ENCODE peak calls at places on chromosomes 12 and 14, in ten cellular contexts. R, K, I, Q, B, W, C, E, P and Z are unnamed samples.

GRCh38 chr12:122593910-122594309 is 66.9 kb downstream of the KNTC1 start:
- DNase-seq in I (no peak), W (no peak), B (no peak), R (no peak), C (no peak), Q (no peak), K (no peak), E (no peak), P (no peak), Z (no peak)

GRCh38 chr14:69013943-69014782 is 35.1 kb upstream of the ACTN1 start:
- DNase-seq in C (peak), W (no peak), K (no peak), I (peak), Q (no peak), R (no peak), E (no peak), P (no peak), B (peak), Z (peak)

GRCh38 chr12:124188561-124189405 is 106.1 kb upstream of the RFLNA start:
- DNase-seq in E (peak), B (no peak), C (no peak), R (no peak), K (no peak), Q (no peak), I (no peak), P (no peak), W (no peak), Z (no peak)

GRCh38 chr14:104650057-104650980 is 39.1 kb upstream of the INF2 start:
- DNase-seq in R (peak), K (no peak), E (peak), B (peak), W (peak), P (peak), I (peak), C (peak), Q (no peak), Z (peak)

GRCh38 chr12:21301-22189 is 45.0 kb upstream of the IQSEC3 start:
- DNase-seq in K (no peak), R (no peak), E (no peak), Q (peak), C (no peak), P (no peak), I (no peak), W (no peak), B (no peak), Z (no peak)

GRCh38 chr12:88993655-88994054 is 358.6 kb downstream of the DUSP6 start:
- DNase-seq in B (peak), C (no peak), E (no peak), K (no peak), I (no peak), R (no peak), Q (no peak), P (no peak), W (no peak), Z (no peak)

GRCh38 chr12:111766608-111767361 is at the start of gene ALDH2:
- DNase-seq in C (peak), B (peak), Q (peak), P (peak), R (peak), I (peak), W (peak), E (peak), K (no peak), Z (peak)

GRCh38 chr12:1582709-1583050 is 11.7 kb downstream of the FBXL14 start:
- DNase-seq in K (no peak), B (no peak), R (no peak), P (no peak), Q (no peak), E (no peak), W (no peak), I (no peak), C (no peak), Z (no peak)

GRCh38 chr14:89648510-89648909 is 231.5 kb upstream of the FOXN3 start:
- DNase-seq in I (no peak), K (no peak), R (no peak), Q (no peak), B (no peak), W (no peak), E (no peak), C (no peak), P (no peak), Z (no peak)

GRCh38 chr14:56126514-56126913 is 8.3 kb downstream of the PELI2 start:
- DNase-seq in B (no peak), P (no peak), I (no peak), C (no peak), E (no peak), K (no peak), W (no peak), Q (no peak), R (no peak), Z (no peak)

GRCh38 chr14:61308198-61308597 is 13.2 kb upstream of the PRKCH start:
- DNase-seq in W (no peak), K (no peak), C (no peak), Q (no peak), R (no peak), E (no peak), P (no peak), B (no peak), I (no peak), Z (no peak)

GRCh38 chr12:83823386-83824045 is 1089.1 kb downstream of the SLC6A15 start:
- DNase-seq in P (peak), C (peak), Q (no peak), W (no peak), R (no peak), B (peak), I (peak), K (no peak), E (no peak), Z (no peak)

GRCh38 chr12:2289525-2289924 is 236.7 kb downstream of the CACNA1C start:
- DNase-seq in W (peak), C (no peak), E (no peak), B (no peak), R (no peak), K (no peak), Q (no peak), I (no peak), P (no peak), Z (no peak)

GRCh38 chr14:59239030-59239429 is 50.6 kb downstream of the DAAM1 start:
- DNase-seq in R (no peak), I (no peak), W (no peak), C (no peak), Q (no peak), B (no peak), K (no peak), P (no peak), E (no peak), Z (no peak)

GRCh38 chr14:37569729-37570128 is 25.3 kb downstream of the FOXA1 start:
- DNase-seq in B (no peak), K (no peak), W (no peak), Q (no peak), R (no peak), I (no peak), E (no peak), C (no peak), P (no peak), Z (no peak)

GRCh38 chr12:130456375-130457199 is 118.9 kb downstream of the PIWIL1 start:
- DNase-seq in K (no peak), R (no peak), P (no peak), I (peak), B (no peak), Q (no peak), C (no peak), W (no peak), E (no peak), Z (no peak)

GRCh38 chr12:50166776-50167025 is 468 bp downstream of the CERS5 start:
- DNase-seq in K (no peak), R (no peak), E (peak), B (no peak), Q (no peak), I (peak), C (no peak), W (peak), P (no peak), Z (no peak)

GRCh38 chr12:47942327-47943230 is 20.8 kb upstream of the TMEM106C start:
- DNase-seq in C (no peak), Q (no peak), R (no peak), K (no peak), B (no peak), E (peak), W (peak), I (peak), P (peak), Z (no peak)

GRCh38 chr12:70971395-70971794 is 50.9 kb upstream of the PTPRR start:
- DNase-seq in B (no peak), C (no peak), E (no peak), K (no peak), I (no peak), Q (no peak), W (no peak), R (no peak), P (no peak), Z (no peak)

GRCh38 chr12:116233669-116234068 is 43.8 kb downstream of the MED13L start:
- DNase-seq in P (no peak), Q (no peak), R (no peak), C (no peak), K (no peak), W (no peak), B (no peak), I (no peak), E (no peak), Z (no peak)

GRCh38 chr12:89779090-89779489 is 70.5 kb upstream of the ATP2B1 start:
- DNase-seq in Q (no peak), E (no peak), I (no peak), P (no peak), C (no peak), W (no peak), R (no peak), B (peak), K (no peak), Z (no peak)

GRCh38 chr14:98608071-98609060 is 663.6 kb downstream of the BCL11B start:
- DNase-seq in R (no peak), P (no peak), B (no peak), I (no peak), C (no peak), K (peak), E (no peak), W (no peak), Q (no peak), Z (peak)

GRCh38 chr12:51813931-51814310 is 34.6 kb downstream of the FIGNL2 start:
- DNase-seq in W (no peak), E (no peak), R (no peak), B (no peak), I (no peak), C (no peak), K (no peak), P (no peak), Q (no peak), Z (no peak)

GRCh38 chr12:124472690-124473279 is 94.6 kb downstream of the NCOR2 start:
- DNase-seq in B (no peak), K (no peak), R (no peak), E (no peak), P (no peak), C (no peak), I (no peak), W (no peak), Q (no peak), Z (no peak)

GRCh38 chr12:25769076-25769945 is 189.2 kb upstream of the RASSF8 start:
- DNase-seq in B (peak), K (no peak), R (no peak), E (no peak), I (no peak), C (no peak), W (no peak), Q (no peak), P (no peak), Z (no peak)

GRCh38 chr12:65121049-65121955 is at the start of gene WIF1:
- DNase-seq in W (peak), I (peak), E (no peak), B (peak), P (peak), K (no peak), R (no peak), C (peak), Q (no peak), Z (peak)

GRCh38 chr14:104928391-104929133 is 3.9 kb downstream of the PLD4 start:
- DNase-seq in C (no peak), K (no peak), P (no peak), Q (no peak), R (no peak), B (no peak), E (no peak), W (no peak), I (no peak), Z (peak)

GRCh38 chr14:84987042-84987441 is 542.9 kb upstream of the FLRT2 start:
- DNase-seq in Q (no peak), B (no peak), W (no peak), E (no peak), C (no peak), R (no peak), P (no peak), I (no peak), K (no peak), Z (no peak)

GRCh38 chr12:96399919-96400630 is at the start of gene CDK17:
- DNase-seq in P (no peak), C (peak), R (peak), I (peak), Q (peak), E (peak), K (peak), W (peak), B (peak), Z (peak)

GRCh38 chr12:16148938-16149337 is 128.5 kb downstream of the SLC15A5 start:
- DNase-seq in P (no peak), K (no peak), Q (no peak), W (no peak), R (no peak), E (no peak), B (no peak), I (no peak), C (no peak), Z (no peak)

GRCh38 chr12:132640936-132641335 is 22.4 kb downstream of the P2RX2 start:
- DNase-seq in I (no peak), R (no peak), C (no peak), B (no peak), P (no peak), E (no peak), K (no peak), Q (no peak), W (no peak), Z (no peak)

GRCh38 chr14:103522028-103522581 is 525 bp downstream of the CKB start:
- DNase-seq in C (no peak), W (peak), K (no peak), Q (no peak), R (no peak), B (no peak), E (peak), P (peak), I (no peak), Z (no peak)

GRCh38 chr12:5624873-5625272 is 193.0 kb downstream of the NTF3 start:
- DNase-seq in W (no peak), C (no peak), Q (no peak), I (no peak), B (no peak), R (no peak), K (no peak), P (no peak), E (no peak), Z (no peak)

GRCh38 chr12:117774986-117775775 is 193.6 kb downstream of the KSR2 start:
- DNase-seq in I (no peak), R (no peak), Q (no peak), C (no peak), E (no peak), W (no peak), K (no peak), B (no peak), P (no peak), Z (no peak)

DNA sequence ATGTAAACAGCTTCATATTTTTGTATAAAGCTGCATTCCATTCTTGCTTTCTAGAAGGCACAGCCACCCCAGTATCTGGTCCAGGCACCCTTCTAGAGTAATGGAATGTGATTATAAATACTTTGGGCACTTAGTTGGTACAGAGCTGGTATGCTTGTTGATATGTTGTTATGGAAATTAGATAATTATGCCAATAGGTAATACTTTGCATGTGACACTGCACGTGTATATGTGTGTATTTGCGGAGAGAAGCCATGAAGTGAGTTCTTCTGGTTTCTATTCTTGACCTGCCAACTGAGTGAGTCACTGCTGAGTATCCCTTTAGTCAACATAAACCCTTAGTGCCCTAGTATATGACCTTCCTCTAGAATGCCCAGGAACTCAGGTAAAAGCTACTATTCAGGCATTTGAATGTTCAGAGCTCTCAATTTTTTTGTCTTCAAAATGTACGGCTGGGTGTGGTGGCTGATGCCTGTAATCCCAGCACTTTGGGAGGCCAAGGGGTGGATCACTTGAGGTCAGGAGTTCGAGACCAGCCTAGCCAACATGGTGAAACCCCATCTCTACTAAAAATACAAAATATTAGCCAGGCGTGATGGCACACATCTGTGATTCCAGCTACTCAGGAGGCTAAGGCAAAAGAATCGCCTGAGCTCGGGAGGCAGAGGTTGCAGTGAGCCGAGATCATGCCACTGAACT is 6.2 kb upstream of the TCP11L2 start:
- DNase-seq in I (no peak), K (no peak), R (no peak), E (no peak), Q (no peak), P (no peak), C (no peak), B (peak), W (no peak), Z (no peak)
- TF ChIP-seq EP300 in I (no peak), K (no peak), R (no peak), E (no peak), Q (no peak), P (no peak), C (no peak), B (no peak), W (no peak), Z (peak)

DNA sequence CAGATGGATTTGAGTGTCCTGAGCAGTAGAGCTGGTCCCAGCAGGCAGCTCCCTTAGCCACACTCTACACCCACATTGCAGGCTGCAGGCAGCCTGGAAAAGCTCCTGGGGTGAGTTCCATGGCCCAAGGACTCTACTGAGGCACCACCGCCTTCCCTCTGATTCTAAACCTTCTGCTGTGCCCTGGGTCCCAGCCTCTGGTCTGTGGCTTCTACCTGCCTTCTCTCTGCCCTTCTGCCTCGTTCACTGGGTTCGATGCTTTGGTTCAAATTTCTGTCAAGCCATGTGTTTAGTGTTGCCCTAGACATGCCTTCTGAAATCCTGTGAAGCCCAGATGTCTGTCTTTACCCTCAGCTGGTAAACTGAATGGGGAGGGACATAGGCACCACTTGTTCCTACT is 1.5 kb upstream of the FGF6 start:
- DNase-seq in E (no peak), P (peak), B (no peak), R (no peak), I (no peak), Q (no peak), C (no peak), K (peak), W (no peak), Z (no peak)
- H3K4me3 ChIP-seq in E (no peak), P (no peak), B (no peak), R (no peak), I (no peak), Q (no peak), C (no peak), K (no peak), W (no peak), Z (no peak)

GRCh38 chr12:61302282-61302681 is 957.9 kb upstream of the USP15 start:
- DNase-seq in K (no peak), P (no peak), C (no peak), E (no peak), Q (no peak), I (no peak), B (no peak), W (no peak), R (no peak), Z (no peak)

GRCh38 chr12:61301817-61302216 is 958.4 kb upstream of the USP15 start:
- DNase-seq in E (no peak), C (no peak), R (no peak), W (no peak), Q (no peak), K (no peak), P (no peak), I (no peak), B (no peak), Z (no peak)
- H3K27ac ChIP-seq in E (no peak), C (no peak), R (no peak), W (no peak), Q (no peak), K (no peak), P (no peak), I (no peak), B (no peak), Z (no peak)

GRCh38 chr12:49089831-49090773 is 4.5 kb downstream of the DHH start:
- DNase-seq in C (no peak), B (peak), R (peak), E (peak), K (no peak), I (peak), P (peak), Q (no peak), W (no peak), Z (no peak)
- TF ChIP-seq EP300 in C (no peak), B (no peak), R (no peak), E (no peak), K (no peak), I (no peak), P (no peak), Q (no peak), W (no peak), Z (no peak)

GRCh38 chr12:114667669-114668150 is 16.3 kb downstream of the TBX3 start:
- DNase-seq in Q (no peak), E (no peak), R (no peak), K (no peak), I (no peak), W (no peak), P (no peak), C (no peak), B (no peak), Z (no peak)

GRCh38 chr12:114668151-114668891 is 15.7 kb downstream of the TBX3 start:
- DNase-seq in R (peak), E (peak), Q (peak), I (peak), C (peak), P (peak), K (no peak), B (peak), W (peak), Z (peak)

GRCh38 chr12:114669501-114670256 is 14.3 kb downstream of the TBX3 start:
- DNase-seq in K (no peak), W (no peak), P (peak), R (no peak), B (no peak), C (no peak), I (no peak), Q (no peak), E (peak), Z (no peak)

GRCh38 chr12:114670257-114670955 is 13.6 kb downstream of the TBX3 start:
- DNase-seq in B (no peak), R (no peak), I (no peak), W (no peak), C (no peak), Q (no peak), E (no peak), P (no peak), K (no peak), Z (no peak)

DNA sequence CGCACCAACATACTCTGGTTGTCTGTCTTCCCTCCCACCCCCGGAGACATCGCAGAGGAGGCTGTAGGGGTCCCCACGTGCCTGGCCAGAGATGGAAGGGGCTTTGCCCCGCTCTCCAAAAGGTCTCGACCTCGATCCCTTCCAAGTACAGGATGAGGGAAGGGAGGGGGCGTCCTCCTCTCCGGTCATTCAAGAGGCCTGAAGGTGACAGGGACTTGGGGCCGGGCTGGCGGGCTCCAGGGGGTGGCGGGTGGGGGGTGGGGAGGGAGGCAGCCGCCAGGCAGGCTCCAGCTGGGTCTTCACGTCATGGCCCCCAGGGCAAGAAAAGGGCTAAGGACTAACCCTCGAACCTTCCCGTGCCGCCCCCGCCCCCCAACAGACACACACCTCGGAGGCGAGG is 15.1 kb downstream of the TBX3 start:
- DNase-seq in Q (no peak), R (no peak), I (no peak), W (no peak), E (peak), C (no peak), K (no peak), P (no peak), B (no peak), Z (no peak)
- H3K4me3 ChIP-seq in Q (peak), R (peak), I (peak), W (peak), E (peak), C (peak), K (peak), P (no peak), B (peak), Z (peak)